ENCODE peak calls at places on chromosomes 1 and 21, in six cellular contexts. H is naive thymus-derived CD8-positive, alpha-beta T cell; L is foreskin keratinocyte; A is activated naive CD8-positive, alpha-beta T cell treated with anti-CD3 and anti-CD28 coated beads, Interleukin-2, amount 50 U/mL, for 24 hours; I is IMR-90; W is mucosa of descending colon. Q is an unnamed sample.
A peak's percentile ranks its signal among the peaks of the same experiment; 100 is the strongest.

GRCh38 chr1:236536540-236536939 is 12.8 kb downstream of the LGALS8 start:
- ATAC-seq in W (no peak), I (no peak), H (no peak), L (peak; percentile 31), A (no peak), Q (no peak)

GRCh38 chr1:242017580-242018233 is 18.8 kb upstream of the MAP1LC3C start:
- ATAC-seq in I (peak; percentile 59), A (no peak), L (peak; percentile 49), H (no peak), W (peak; percentile 64), Q (no peak)

GRCh38 chr1:204074274-204075115 is 1.6 kb downstream of the SOX13 start:
- ATAC-seq in H (no peak), W (peak; percentile 67), L (peak; percentile 13), A (no peak), I (peak; percentile 25), Q (peak; percentile 21)

GRCh38 chr1:185074307-185074706 is 28.9 kb downstream of the RNF2 start:
- ATAC-seq in A (peak; percentile 94), L (no peak), I (peak; percentile 27), H (no peak), W (no peak), Q (no peak)

GRCh38 chr1:16984717-16985116 is 4.3 kb upstream of the MFAP2 start:
- ATAC-seq in A (no peak), I (peak; percentile 63), L (peak; percentile 73), H (no peak), W (peak; percentile 37), Q (peak; percentile 75)

GRCh38 chr1:94949681-94950661 is 23.1 kb upstream of the CNN3 start:
- ATAC-seq in H (no peak), L (peak; percentile 70), I (peak; percentile 52), W (peak; percentile 89), A (no peak), Q (no peak)

GRCh38 chr1:94690033-94690712 is 130.0 kb upstream of the SLC44A3 start:
- ATAC-seq in I (peak; percentile 77), H (no peak), L (no peak), A (no peak), W (peak; percentile 31), Q (no peak)

GRCh38 chr1:10965621-10966226 is 46.7 kb upstream of the TARDBP start:
- ATAC-seq in W (no peak), A (peak; percentile 55), I (no peak), L (peak; percentile 23), H (peak; percentile 78), Q (peak; percentile 37)

GRCh38 chr1:84956655-84957054 is 40.3 kb downstream of the MCOLN2 start:
- ATAC-seq in H (no peak), W (no peak), L (no peak), I (no peak), A (no peak), Q (no peak)

GRCh38 chr1:32779242-32779641 is 37.9 kb downstream of the YARS1 start:
- ATAC-seq in H (no peak), W (no peak), L (no peak), I (no peak), A (no peak), Q (no peak)

GRCh38 chr1:160999376-160999775 is 21.6 kb downstream of the F11R start:
- ATAC-seq in L (no peak), A (no peak), W (no peak), H (no peak), I (no peak), Q (no peak)

GRCh38 chr1:109863699-109864062 is 47.0 kb upstream of the CSF1 start:
- ATAC-seq in W (no peak), A (no peak), L (no peak), I (peak; percentile 54), H (no peak), Q (no peak)

GRCh38 chr1:62180649-62181048 is 14.0 kb upstream of the L1TD1 start:
- ATAC-seq in I (no peak), A (no peak), H (no peak), L (no peak), W (no peak), Q (no peak)

GRCh38 chr1:205343431-205344009 is 13.2 kb downstream of the KLHDC8A start:
- ATAC-seq in I (peak; percentile 42), A (no peak), L (peak; percentile 8), W (peak; percentile 12), H (peak; percentile 46), Q (no peak)

GRCh38 chr21:17454315-17455027 is 58.4 kb upstream of the CXADR start:
- ATAC-seq in L (peak; percentile 95), A (peak; percentile 96), I (peak; percentile 97), W (no peak), H (peak; percentile 43), Q (peak; percentile 89)

GRCh38 chr1:80892452-80892995 is 908.2 kb upstream of the ADGRL2 start:
- ATAC-seq in L (peak; percentile 41), I (peak; percentile 29), H (no peak), A (no peak), W (no peak), Q (no peak)

GRCh38 chr21:36973986-36974850 is 7.7 kb upstream of the HLCS start:
- ATAC-seq in W (peak; percentile 34), H (no peak), A (no peak), L (no peak), I (no peak), Q (peak; percentile 34)

GRCh38 chr1:185860316-185860715 is 126.1 kb downstream of the HMCN1 start:
- ATAC-seq in L (no peak), W (no peak), I (peak; percentile 18), H (no peak), A (no peak), Q (no peak)

GRCh38 chr1:226351709-226352108 is 42.7 kb upstream of the LIN9 start:
- ATAC-seq in A (no peak), I (no peak), H (no peak), W (no peak), L (no peak), Q (no peak)

Q was measured in esophagus mucosa.